ENCODE peak calls at places on chromosome 17, in nine cellular contexts. H is tibial nerve; F is endothelial cell of umbilical vein; M is bronchial epithelial cell; D is CD8-positive, alpha-beta T cell; C is WTC11; O is mucosa of descending colon; V is breast epithelium; U is AG04449. L is an unnamed sample.

GRCh38 chr17:50972579-50972978 is 106.4 kb upstream of the TOB1 start:
- DNase-seq in V (no peak), F (no peak), C (no peak), H (no peak), M (no peak), U (no peak), O (no peak), D (no peak), L (no peak)

GRCh38 chr17:74736423-74737298 is at the start of gene RAB37:
- DNase-seq in C (peak), H (no peak), U (no peak), O (no peak), M (no peak), D (peak), F (no peak), V (no peak), L (peak)

GRCh38 chr17:54899201-54899600 is 1.5 kb upstream of the TOM1L1 start:
- DNase-seq in F (no peak), H (no peak), V (no peak), D (no peak), O (no peak), M (no peak), C (no peak), U (no peak), L (no peak)

GRCh38 chr17:70071127-70071526 is 3.9 kb upstream of the KCNJ16 start:
- DNase-seq in O (no peak), F (no peak), V (no peak), M (no peak), D (no peak), U (no peak), H (no peak), C (no peak), L (no peak)

GRCh38 chr17:65049085-65049756 is 7.3 kb downstream of the GNA13 start:
- DNase-seq in C (no peak), H (no peak), V (no peak), D (no peak), U (no peak), O (no peak), M (no peak), F (no peak), L (no peak)

GRCh38 chr17:77611791-77612466 is 346.6 kb upstream of the TNRC6C start:
- DNase-seq in D (no peak), U (no peak), M (no peak), F (no peak), V (no peak), H (no peak), O (no peak), C (no peak), L (no peak)

GRCh38 chr17:78495634-78496033 is 81.6 kb downstream of the DNAH17 start:
- DNase-seq in H (no peak), D (no peak), U (no peak), M (no peak), F (no peak), O (no peak), C (no peak), V (no peak), L (no peak)

GRCh38 chr17:10618202-10618635 is 38.9 kb downstream of the MYH3 start:
- DNase-seq in D (peak), U (no peak), M (peak), H (peak), F (peak), C (peak), O (peak), V (no peak), L (peak)

GRCh38 chr17:41498276-41498675 is 7.1 kb downstream of the KRT13 start:
- DNase-seq in O (no peak), V (no peak), M (peak), C (no peak), F (no peak), D (no peak), H (no peak), U (no peak), L (peak)

DNA sequence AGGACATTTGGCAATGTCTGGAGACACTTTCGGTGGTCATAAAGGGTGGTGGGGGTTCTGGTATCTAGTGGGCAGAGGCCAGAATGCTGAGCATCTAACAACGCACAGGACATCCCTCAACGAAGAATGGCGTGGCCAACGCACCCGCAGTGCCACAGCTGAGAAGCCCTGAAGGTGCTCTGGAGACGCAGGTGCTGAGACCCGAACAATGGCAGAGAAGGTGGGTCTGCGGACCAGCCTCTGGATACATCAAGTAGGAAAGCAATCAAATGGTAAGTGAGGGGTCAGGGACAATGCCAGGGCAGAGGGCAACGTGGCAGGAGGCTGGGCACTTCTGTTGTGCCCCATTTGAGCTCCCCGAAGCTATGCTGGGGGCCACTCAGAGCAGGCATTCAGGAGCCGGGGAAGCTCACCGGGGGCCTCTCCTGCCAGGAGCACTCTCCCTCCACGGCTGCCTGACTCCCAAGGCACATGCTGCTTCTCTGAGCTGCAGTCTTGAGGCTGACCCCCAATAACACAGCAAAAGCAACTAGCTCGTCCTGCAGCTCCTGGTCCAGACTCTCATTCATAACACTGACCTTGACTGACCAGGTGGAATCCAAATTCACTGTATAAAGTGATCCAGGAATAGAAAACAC is 26.0 kb downstream of the SPHK1 start:
- DNase-seq in F (no peak), H (no peak), U (no peak), M (no peak), V (no peak), O (no peak), D (no peak), C (no peak), L (no peak)
- TF ChIP-seq CTCF in F (no peak), H (no peak), U (no peak), M (no peak), V (no peak), O (no peak), D (no peak), C (no peak), L (no peak)

GRCh38 chr17:27492470-27492869 is 36.2 kb downstream of the KSR1 start:
- DNase-seq in V (no peak), F (no peak), C (no peak), U (no peak), M (no peak), O (no peak), D (no peak), H (no peak), L (no peak)

GRCh38 chr17:27496005-27496404 is 39.8 kb downstream of the KSR1 start:
- DNase-seq in D (no peak), U (no peak), H (no peak), F (no peak), C (no peak), O (no peak), V (no peak), M (no peak), L (no peak)

GRCh38 chr17:27495460-27495859 is 39.2 kb downstream of the KSR1 start:
- DNase-seq in D (no peak), F (no peak), O (no peak), M (no peak), C (no peak), V (no peak), H (no peak), U (no peak), L (no peak)

GRCh38 chr17:27493088-27493487 is 36.8 kb downstream of the KSR1 start:
- DNase-seq in U (no peak), D (no peak), M (no peak), V (no peak), H (no peak), F (peak), C (no peak), O (no peak), L (no peak)

GRCh38 chr17:27494192-27495091 is 38.2 kb downstream of the KSR1 start:
- DNase-seq in M (peak), D (no peak), C (no peak), U (no peak), V (peak), F (peak), O (peak), H (peak), L (peak)
- TF ChIP-seq CTCF in M (peak), D (no peak), C (no peak), U (peak), V (no peak), F (no peak), O (no peak), H (peak), L (no peak)

DNA sequence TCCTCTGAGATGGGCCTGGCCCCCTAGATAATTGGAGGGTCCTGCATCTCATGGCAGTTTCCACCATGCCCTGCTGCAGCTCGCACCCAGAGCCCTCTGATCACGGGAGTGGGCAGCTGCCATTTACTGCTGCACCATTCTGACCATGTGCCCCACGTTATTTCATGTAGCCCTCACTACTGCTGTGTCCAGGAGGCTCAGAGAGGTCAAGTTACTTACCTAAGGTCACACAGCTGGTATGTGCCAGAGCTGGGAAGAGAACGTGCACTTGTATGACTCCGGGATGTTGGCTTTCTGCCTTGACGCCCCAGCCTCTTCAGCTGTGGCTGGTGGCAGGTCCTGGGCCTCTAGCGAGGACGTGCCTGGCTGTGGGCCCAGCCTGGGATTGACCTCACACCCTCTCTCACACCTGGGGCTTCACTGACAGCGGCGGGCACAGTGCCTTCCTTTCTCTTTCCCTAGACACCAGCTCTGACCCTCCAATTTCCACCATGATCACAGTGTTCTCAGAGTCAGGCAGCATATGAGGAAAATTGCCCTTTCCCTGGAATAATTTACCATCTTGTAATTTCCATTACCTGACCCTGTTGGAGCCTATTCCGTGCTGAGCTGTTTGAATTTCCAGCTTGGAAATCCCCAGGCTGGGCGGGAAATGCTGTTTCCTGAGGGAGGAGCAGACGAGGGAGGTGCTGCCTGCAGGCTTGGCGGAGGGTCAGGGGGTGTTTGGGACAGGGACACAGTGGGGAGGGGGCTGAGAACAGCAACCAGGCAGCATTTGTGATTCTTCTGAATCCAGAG is 18.6 kb upstream of the DOC2B start:
- DNase-seq in O (peak), U (no peak), M (peak), V (peak), H (no peak), C (peak), D (no peak), F (peak), L (no peak)
- TF ChIP-seq CTCF in O (no peak), U (no peak), M (no peak), V (no peak), H (no peak), C (no peak), D (no peak), F (no peak), L (no peak)

GRCh38 chr17:28335959-28336871 is 654 bp downstream of the TNFAIP1 start:
- DNase-seq in H (peak), D (no peak), M (peak), U (peak), O (peak), V (peak), C (peak), F (peak), L (no peak)

GRCh38 chr17:28335201-28335958 is at the start of the genes IFT20 and TNFAIP1:
- DNase-seq in H (peak), U (peak), M (peak), C (peak), O (peak), D (peak), F (peak), V (peak), L (peak)

GRCh38 chr17:28340374-28340773 is 4.8 kb downstream of the TNFAIP1 start:
- DNase-seq in M (no peak), H (no peak), V (no peak), U (no peak), F (no peak), C (no peak), O (no peak), D (no peak), L (no peak)

GRCh38 chr17:28339431-28339830 is 3.9 kb downstream of the TNFAIP1 start:
- DNase-seq in M (no peak), V (no peak), H (no peak), F (no peak), C (no peak), U (no peak), O (no peak), D (no peak), L (no peak)

DNA sequence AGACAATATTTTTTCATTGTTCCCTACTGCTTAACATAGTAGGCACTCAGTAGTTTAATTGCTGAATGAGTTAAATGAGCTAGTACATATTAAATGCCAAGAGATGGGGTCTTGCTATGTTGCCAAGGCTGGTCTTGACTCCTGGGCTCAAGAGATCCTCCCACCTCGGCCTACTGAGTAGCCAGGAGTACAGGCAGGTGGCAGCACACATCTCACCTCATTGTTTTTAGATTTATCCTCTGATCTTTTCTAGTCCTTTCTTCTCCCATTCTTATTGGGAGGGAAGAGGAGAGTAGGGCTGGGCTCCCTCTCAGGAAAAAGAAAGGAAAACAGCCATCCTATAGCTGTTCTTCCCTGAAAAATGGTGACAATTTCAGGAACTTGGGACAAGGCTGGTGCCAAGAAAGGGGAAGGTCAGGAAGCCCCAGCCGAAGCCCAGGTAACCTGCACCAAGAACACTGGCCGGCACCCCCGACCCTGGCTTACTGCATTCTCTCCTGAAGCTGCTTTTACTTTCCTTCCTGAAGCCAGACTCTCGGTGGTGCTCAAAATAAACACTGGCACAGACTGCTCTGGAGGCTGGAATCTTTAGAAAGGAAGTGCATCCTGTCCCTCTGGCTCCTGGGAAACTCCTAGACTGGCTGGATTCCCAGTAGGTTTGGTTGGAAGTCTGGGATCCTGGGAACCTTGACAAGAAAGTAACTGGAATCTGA is 2.7 kb downstream of the TNFAIP1 start:
- DNase-seq in F (peak), C (no peak), V (no peak), H (no peak), U (no peak), D (no peak), O (no peak), M (peak), L (no peak)
- TF ChIP-seq CTCF in F (no peak), C (no peak), V (no peak), H (no peak), U (no peak), D (no peak), O (no peak), M (no peak), L (no peak)

DNA sequence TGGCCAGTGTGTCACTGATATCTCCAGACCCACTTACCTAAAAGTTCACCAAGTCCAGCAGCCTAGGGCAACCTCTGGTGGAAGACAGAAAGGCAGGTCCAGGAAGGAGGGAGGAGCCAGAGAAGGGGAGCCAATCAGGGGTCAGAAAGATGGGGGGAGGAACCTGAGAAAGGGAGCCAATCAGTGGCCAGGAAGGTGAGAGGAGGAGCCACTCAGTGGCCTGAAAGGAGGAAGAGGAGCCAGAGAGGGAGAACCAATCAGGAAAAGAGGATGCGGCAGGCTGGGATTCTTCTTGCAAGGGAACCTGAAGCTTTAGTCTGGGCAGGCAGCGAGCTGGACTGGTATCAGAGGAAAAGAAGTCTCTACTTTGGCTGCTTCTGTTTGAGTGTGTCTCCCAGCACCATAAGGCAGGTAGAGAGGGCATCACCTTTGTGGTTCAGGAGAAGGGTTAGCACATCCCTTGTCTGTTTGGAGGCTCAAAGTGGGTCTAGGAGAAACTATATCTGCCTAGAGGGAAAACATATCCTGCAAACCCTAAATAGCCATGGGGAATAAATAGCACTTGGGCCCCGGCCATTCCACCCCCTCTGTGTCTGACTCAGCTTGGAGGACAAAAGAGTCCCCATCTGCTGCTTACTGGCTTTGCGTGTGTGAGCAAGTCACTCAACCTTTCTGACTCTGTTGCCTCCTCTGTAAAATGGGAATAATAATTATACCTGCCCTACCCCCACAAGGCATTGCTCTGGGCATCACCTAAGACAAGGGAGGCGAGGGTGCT is 43.4 kb upstream of the CRHR1 start:
- DNase-seq in C (peak), H (no peak), F (peak), O (peak), M (peak), U (no peak), V (peak), D (no peak), L (no peak)
- TF ChIP-seq CTCF in C (no peak), H (no peak), F (no peak), O (no peak), M (no peak), U (no peak), V (no peak), D (no peak), L (no peak)

GRCh38 chr17:2711608-2712299 is at the start of gene CLUH:
- DNase-seq in D (peak), O (peak), U (peak), F (peak), C (peak), H (peak), M (peak), V (peak), L (peak)
- TF ChIP-seq CTCF in D (no peak), O (no peak), U (no peak), F (no peak), C (no peak), H (no peak), M (no peak), V (no peak), L (no peak)

GRCh38 chr17:61806081-61806828 is 57.1 kb downstream of the BRIP1 start:
- DNase-seq in V (no peak), U (no peak), D (no peak), F (no peak), O (no peak), M (no peak), H (no peak), C (no peak), L (no peak)

GRCh38 chr17:61808442-61808841 is 54.9 kb downstream of the BRIP1 start:
- DNase-seq in M (no peak), F (no peak), U (no peak), D (no peak), H (no peak), V (no peak), C (no peak), O (no peak), L (no peak)

GRCh38 chr17:61809816-61810392 is 53.4 kb downstream of the BRIP1 start:
- DNase-seq in V (no peak), D (no peak), F (no peak), O (no peak), U (peak), H (no peak), C (no peak), M (peak), L (no peak)

GRCh38 chr17:61805399-61805798 is 57.9 kb downstream of the BRIP1 start:
- DNase-seq in M (peak), O (no peak), U (peak), H (no peak), D (no peak), F (no peak), C (no peak), V (no peak), L (no peak)

DNA sequence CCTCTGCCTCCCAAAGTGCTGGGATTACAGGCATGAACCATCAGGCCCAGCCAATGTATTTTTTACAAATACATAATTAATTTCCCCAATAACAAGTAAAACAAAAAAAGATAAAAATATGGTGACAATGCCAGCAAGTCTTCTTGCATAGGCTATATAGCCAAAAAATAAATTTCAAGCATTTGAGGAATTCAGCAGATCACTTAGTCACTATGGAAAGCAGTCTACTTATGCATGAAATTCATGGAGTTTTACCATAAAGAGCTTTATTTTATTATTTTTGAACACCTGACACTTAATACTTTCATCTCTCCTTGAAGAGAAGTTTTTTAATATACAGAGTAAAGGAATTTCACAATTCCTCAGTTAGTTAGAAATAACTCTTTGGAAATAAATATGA is 56.4 kb downstream of the BRIP1 start:
- DNase-seq in F (no peak), C (no peak), D (no peak), H (no peak), U (peak), V (no peak), M (no peak), O (no peak), L (no peak)
- TF ChIP-seq CTCF in F (no peak), C (no peak), D (no peak), H (no peak), U (no peak), V (no peak), M (no peak), O (no peak), L (no peak)